ENCODE peak calls at places on chromosomes 7 and 10, in four cellular contexts. I is BJ; W is NCI-H1417; H is stimulated activated CD4-positive, alpha-beta T cell treated with anti-CD3 and anti-CD28 coated beads, Interleukin-1b, Interleukin-23, amount 100 ng/mL, for 24 hours. U is an unnamed sample.

GRCh38 chr10:11509036-11509435 is 102.4 kb downstream of the USP6NL start:
- DNase-seq in I (no peak), W (no peak), H (no peak), U (no peak)

GRCh38 chr10:24953350-24954074 is 1.1 kb upstream of the PRTFDC1 start:
- DNase-seq in I (no peak), W (no peak), H (no peak), U (no peak)

GRCh38 chr7:102983602-102984001 is 70.8 kb downstream of the LRRC17 start:
- DNase-seq in I (no peak), W (no peak), H (no peak), U (no peak)

GRCh38 chr7:128737867-128738390 is 1.2 kb upstream of the CALU start:
- DNase-seq in I (peak), W (no peak), H (no peak), U (no peak)

GRCh38 chr10:35300063-35300699 is 36.1 kb upstream of the CCNY start:
- DNase-seq in I (peak), W (no peak), H (no peak), U (no peak)

GRCh38 chr7:121195859-121196588 is 132.8 kb upstream of the WNT16 start:
- DNase-seq in I (no peak), W (no peak), H (no peak), U (no peak)

GRCh38 chr7:18262054-18262453 is 233.5 kb upstream of the HDAC9 start:
- DNase-seq in I (no peak), W (no peak), H (no peak), U (no peak)

GRCh38 chr7:12386237-12386839 is 17.3 kb downstream of the VWDE start:
- DNase-seq in I (no peak), W (peak), H (no peak), U (no peak)

GRCh38 chr7:47325337-47325736 is 256.6 kb downstream of the TNS3 start:
- DNase-seq in I (no peak), W (no peak), H (no peak), U (no peak)

GRCh38 chr7:149144996-149145850 is 2.0 kb upstream of the ZNF398 start:
- DNase-seq in I (no peak), W (no peak), H (no peak), U (no peak)